ENCODE peak calls at places on chromosomes 6 and 20, in nine cellular contexts. E, M, B, O, W, R, Q, F and Y are unnamed samples. For H3K4me1, the result is how much of the 10 kb centered on the place peaks cover.

GRCh38 chr6:151749341-151749740 is 58.1 kb upstream of the ESR1 start:
- DNase-seq in E (no peak), M (no peak), B (no peak), O (no peak), W (no peak), R (no peak), Q (no peak), F (no peak), Y (no peak)

GRCh38 chr6:113564401-113565161 is 292.6 kb upstream of the MARCKS start:
- DNase-seq in E (peak), M (peak), B (peak), O (peak), W (peak), R (peak), Q (peak), F (peak), Y (peak)

GRCh38 chr6:41692735-41693134 is 42.7 kb downstream of the TFEB start:
- DNase-seq in E (no peak), M (no peak), B (no peak), O (no peak), W (no peak), R (no peak), Q (no peak), F (no peak), Y (no peak)

GRCh38 chr20:33518071-33518470 is 28.2 kb downstream of the CBFA2T2 start:
- DNase-seq in E (no peak), M (no peak), B (peak), O (no peak), W (no peak), R (no peak), Q (no peak), F (no peak), Y (no peak)

GRCh38 chr6:12222405-12223366 is 67.5 kb upstream of the EDN1 start:
- DNase-seq in E (peak), M (no peak), B (no peak), O (no peak), W (no peak), R (no peak), Q (peak), F (no peak), Y (no peak)

GRCh38 chr6:7414811-7415210 is 25.2 kb downstream of the RIOK1 start:
- DNase-seq in E (peak), M (no peak), B (no peak), O (no peak), W (no peak), R (no peak), Q (no peak), F (no peak), Y (no peak)

GRCh38 chr20:3660262-3661059 is 2.7 kb downstream of the GFRA4 start:
- DNase-seq in E (peak), M (peak), B (no peak), O (no peak), W (no peak), R (peak), Q (no peak), F (no peak), Y (peak)

GRCh38 chr6:90385914-90386313 is 89.3 kb upstream of the BACH2 start:
- DNase-seq in E (peak), M (no peak), B (no peak), O (no peak), W (no peak), R (no peak), Q (no peak), F (no peak), Y (no peak)

GRCh38 chr6:88048556-88048955 is 915 bp downstream of the SPACA1 start:
- DNase-seq in E (no peak), M (no peak), B (no peak), O (no peak), W (no peak), R (no peak), Q (no peak), F (no peak), Y (no peak)

GRCh38 chr6:34526241-34526972 is 29.7 kb downstream of the SPDEF start:
- DNase-seq in E (no peak), M (no peak), B (no peak), O (no peak), W (peak), R (no peak), Q (no peak), F (no peak), Y (no peak)

GRCh38 chr6:44084231-44085014 is 42.8 kb downstream of the MRPL14 start:
- DNase-seq in E (no peak), M (no peak), B (no peak), O (no peak), W (no peak), R (no peak), Q (no peak), F (no peak), Y (no peak)

GRCh38 chr6:46189726-46190125 is 18.9 kb upstream of the ENPP5 start:
- DNase-seq in E (no peak), M (no peak), B (no peak), O (no peak), W (no peak), R (no peak), Q (no peak), F (no peak), Y (no peak)

GRCh38 chr6:13355043-13355945 is 27.0 kb upstream of the TBC1D7 start:
- DNase-seq in E (no peak), M (no peak), B (peak), O (no peak), W (no peak), R (no peak), Q (peak), F (no peak), Y (no peak)

GRCh38 chr6:114934079-114934478 is 591.3 kb upstream of the HS3ST5 start:
- DNase-seq in E (no peak), M (no peak), B (no peak), O (no peak), W (no peak), R (no peak), Q (no peak), F (no peak), Y (no peak)

GRCh38 chr6:87282743-87283142 is 39.6 kb upstream of the SMIM8 start:
- DNase-seq in E (no peak), M (no peak), B (no peak), O (no peak), W (no peak), R (no peak), Q (no peak), F (no peak), Y (no peak)

GRCh38 chr6:88380083-88380482 is 213.9 kb upstream of the CNR1 start:
- DNase-seq in E (no peak), M (peak), B (peak), O (no peak), W (peak), R (peak), Q (no peak), F (no peak), Y (peak)

GRCh38 chr6:65728879-65729479 is 22.0 kb upstream of the EYS start:
- DNase-seq in E (no peak), M (no peak), B (no peak), O (no peak), W (no peak), R (no peak), Q (no peak), F (no peak), Y (no peak)

GRCh38 chr20:19794941-19795340 is 36.9 kb downstream of the RIN2 start:
- DNase-seq in E (no peak), M (no peak), B (peak), O (no peak), W (no peak), R (peak), Q (no peak), F (no peak), Y (no peak)

GRCh38 chr6:10759884-10760329 is 12.3 kb downstream of the TMEM14B start:
- DNase-seq in E (no peak), M (no peak), B (peak), O (no peak), W (no peak), R (peak), Q (no peak), F (no peak), Y (no peak)

GRCh38 chr6:145841668-145842067 is 27.1 kb upstream of the FBXO30 start:
- DNase-seq in E (no peak), M (no peak), B (no peak), O (no peak), W (no peak), R (no peak), Q (peak), F (no peak), Y (no peak)

GRCh38 chr20:37533154-37533715 is 5.6 kb upstream of the BLCAP start:
- DNase-seq in E (no peak), M (no peak), B (peak), O (no peak), W (no peak), R (no peak), Q (no peak), F (no peak), Y (no peak)

GRCh38 chr6:140445474-140446004 is 1071.1 kb upstream of the CITED2 start:
- DNase-seq in E (peak), M (no peak), B (peak), O (no peak), W (no peak), R (no peak), Q (no peak), F (no peak), Y (no peak)

GRCh38 chr20:62339647-62340062 is 27.5 kb downstream of the LAMA5 start:
- DNase-seq in E (no peak), M (no peak), B (no peak), O (no peak), W (no peak), R (no peak), Q (no peak), F (no peak), Y (no peak)
- H3K4me3 ChIP-seq in E (no peak), M (no peak), B (no peak), O (no peak), W (no peak), R (no peak), Q (no peak), F (no peak), Y (no peak)

GRCh38 chr6:56521454-56521853 is 121.2 kb downstream of the DST start:
- DNase-seq in E (no peak), M (no peak), B (no peak), O (no peak), W (no peak), R (no peak), Q (no peak), F (no peak), Y (no peak)
- H3K4me1 ChIP-seq in E (half or more), M (under half), B (under half), O (under half), W (under half), R (half or more), Q (under half), F (under half), Y (under half)

DNA sequence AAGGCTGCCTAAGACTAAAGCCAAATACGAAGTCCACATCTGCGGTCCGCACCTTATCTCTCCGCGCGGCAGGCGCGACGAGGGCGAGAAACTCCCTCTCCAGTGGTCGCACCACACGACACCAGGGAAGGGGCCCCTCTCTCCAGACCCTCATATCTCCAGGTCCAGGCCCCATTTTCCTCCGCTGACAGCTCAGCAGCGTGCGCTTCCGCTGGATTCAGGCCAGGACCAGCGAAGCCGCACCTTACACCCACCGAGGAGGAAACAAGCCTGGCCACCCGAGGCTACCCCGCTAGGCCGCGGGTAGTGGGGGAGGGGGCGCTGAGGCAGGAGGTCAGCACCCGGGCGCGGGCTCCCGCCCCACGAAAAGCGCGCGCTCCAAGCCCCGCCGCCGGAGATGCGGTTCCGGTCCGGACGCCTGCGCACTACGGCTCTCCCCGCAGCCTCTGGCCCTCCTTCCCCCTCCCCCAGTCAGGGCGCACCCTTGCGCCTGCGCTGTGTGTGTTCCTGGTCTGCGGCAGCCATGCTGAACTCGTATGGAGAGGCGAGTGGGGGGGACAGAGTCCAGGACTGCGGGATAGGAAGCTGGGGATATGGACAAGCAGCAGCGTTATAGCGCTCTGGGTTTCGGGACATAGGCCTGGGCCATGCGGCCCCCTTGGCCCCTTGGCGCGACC is at the start of gene BRD2:
- DNase-seq in E (peak), M (peak), B (peak), O (peak), W (peak), R (peak), Q (peak), F (peak), Y (peak)
- TF ChIP-seq POLR2AphosphoS5 in E (peak), M (peak), B (peak), O (peak), W (peak), R (peak), Q (peak), F (peak), Y (peak)

DNA sequence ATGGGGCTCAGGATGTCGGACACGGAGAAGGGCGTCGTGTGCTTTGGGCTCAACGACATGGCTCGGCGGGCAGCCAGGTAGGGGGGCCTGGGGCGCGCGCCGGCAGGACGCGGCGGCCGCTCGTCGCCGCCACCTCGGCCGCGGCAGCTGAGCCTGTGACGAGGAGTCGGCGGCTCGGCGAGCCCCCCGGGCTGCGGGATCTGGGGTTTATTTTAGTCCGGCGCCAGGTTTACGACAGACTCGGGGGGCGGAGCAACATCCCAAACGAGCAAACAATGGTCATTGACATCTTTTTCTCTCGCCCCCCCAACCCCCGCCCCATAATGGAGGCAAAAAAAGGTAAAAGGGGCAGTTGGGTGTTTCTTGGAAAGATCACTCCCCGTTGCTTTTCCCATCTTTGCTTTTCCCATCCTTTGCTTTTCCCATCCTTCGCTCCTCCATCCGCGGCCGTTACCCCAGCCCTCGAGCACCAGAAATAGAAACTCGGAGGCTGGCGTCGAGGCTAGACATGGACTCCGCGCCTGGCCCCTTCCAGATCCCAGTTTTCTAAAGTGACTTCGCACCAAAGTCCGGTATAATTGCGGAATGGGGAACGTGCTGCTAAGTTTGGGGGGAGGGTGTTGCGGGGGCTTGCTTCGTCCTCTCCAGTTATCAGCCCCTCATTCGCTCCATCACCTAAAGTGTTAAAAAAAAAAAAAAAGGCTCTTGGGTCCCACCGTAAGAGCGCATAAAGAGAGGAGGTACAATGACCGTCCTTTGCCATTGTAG is at the start of gene NKX2-4:
- DNase-seq in E (peak), M (no peak), B (no peak), O (no peak), W (no peak), R (no peak), Q (no peak), F (no peak), Y (peak)
- H3K4me3 ChIP-seq in E (peak), M (no peak), B (no peak), O (peak), W (peak), R (peak), Q (no peak), F (peak), Y (peak)